ENCODE peak calls at places on chromosome 2, in ten cellular contexts. L is BJ; W is GM23338; R is A673; X is tibial artery; C is nucleus accumbens; N is HTR-8/SVneo; O is activated CD8-positive, alpha-beta memory T cell treated with anti-CD3 and anti-CD28 coated beads, Interleukin-2, amount 10 ng/mL, durations not matched to agents 7 days and 5 days; Q is NCI-H1092; F is stimulated activated CD4-positive, alpha-beta T cell treated with anti-CD3 and anti-CD28 coated beads, Interleukin-15, amount 100 ng/mL, for 1 hour. V is an unnamed sample.

GRCh38 chr2:223235986-223236385 is 184.0 kb downstream of the KCNE4 start:
- DNase-seq in L (peak; percentile 65), W (no peak), R (peak; percentile 31), X (no peak), C (no peak), N (peak; percentile 4), O (no peak), Q (no peak), F (no peak), V (no peak)

GRCh38 chr2:120424274-120424796 is 78.4 kb downstream of the INHBB start:
- DNase-seq in L (no peak), W (no peak), R (no peak), X (no peak), C (no peak), N (no peak), O (no peak), Q (no peak), F (no peak), V (no peak)

GRCh38 chr2:1767939-1768691 is 23.8 kb upstream of the PXDN start:
- DNase-seq in L (no peak), W (no peak), R (no peak), X (no peak), C (no peak), N (no peak), O (no peak), Q (no peak), F (no peak), V (no peak)

GRCh38 chr2:109213646-109214417 is 84.8 kb downstream of the SH3RF3 start:
- DNase-seq in L (no peak), W (no peak), R (no peak), X (no peak), C (no peak), N (peak; percentile 78), O (peak; percentile 86), Q (no peak), F (no peak), V (peak; percentile 61)

GRCh38 chr2:99190548-99190947 is 9.6 kb downstream of the MRPL30 start:
- DNase-seq in L (no peak), W (peak; percentile 9), R (no peak), X (no peak), C (no peak), N (no peak), O (no peak), Q (no peak), F (no peak), V (no peak)

GRCh38 chr2:74919827-74920226 is 38.6 kb upstream of the POLE4 start:
- DNase-seq in L (no peak), W (peak; percentile 88), R (peak; percentile 70), X (peak; percentile 32), C (peak; percentile 47), N (no peak), O (peak; percentile 74), Q (peak; percentile 29), F (peak; percentile 48), V (no peak)

GRCh38 chr2:111678161-111678560 is 205.8 kb downstream of the ANAPC1 start:
- DNase-seq in L (no peak), W (no peak), R (no peak), X (no peak), C (no peak), N (no peak), O (no peak), Q (no peak), F (no peak), V (no peak)

GRCh38 chr2:238952261-238952924 is 104.5 kb downstream of the TWIST2 start:
- DNase-seq in L (no peak), W (no peak), R (no peak), X (no peak), C (no peak), N (no peak), O (peak; percentile 18), Q (no peak), F (no peak), V (no peak)

GRCh38 chr2:68878753-68879152 is 7.6 kb upstream of the BMP10 start:
- DNase-seq in L (no peak), W (no peak), R (peak; percentile 6), X (no peak), C (no peak), N (no peak), O (no peak), Q (no peak), F (no peak), V (no peak)

GRCh38 chr2:27320958-27321543 is 1.8 kb downstream of the MPV17 start:
- DNase-seq in L (peak; percentile 95), W (peak; percentile 78), R (peak; percentile 42), X (peak; percentile 46), C (no peak), N (peak; percentile 98), O (no peak), Q (no peak), F (no peak), V (peak; percentile 88)

GRCh38 chr2:209900638-209901037 is 101.8 kb upstream of the RPE start:
- DNase-seq in L (no peak), W (no peak), R (no peak), X (no peak), C (no peak), N (no peak), O (no peak), Q (no peak), F (no peak), V (no peak)

GRCh38 chr2:216463148-216463547 is 35.5 kb upstream of the RPL37A start:
- DNase-seq in L (no peak), W (no peak), R (no peak), X (no peak), C (no peak), N (no peak), O (no peak), Q (no peak), F (no peak), V (no peak)

V was measured in right atrium auricular region.